ENCODE peak calls at places on chromosomes 5 and 9, in eight cellular contexts. L, O, D, G, P, N, I and K are unnamed samples.

GRCh38 chr5:164672190-164672589 is 1166.8 kb downstream of the MAT2B start:
- DNase-seq in L (no peak), O (no peak), D (no peak), G (no peak), P (no peak), N (no peak), I (no peak), K (no peak)

GRCh38 chr5:156128026-156128425 is 198.9 kb upstream of the SGCD start:
- DNase-seq in L (no peak), O (no peak), D (no peak), G (no peak), P (no peak), N (no peak), I (no peak), K (no peak)

GRCh38 chr9:113587471-113588031 is 124.0 kb downstream of the RGS3 start:
- DNase-seq in L (peak; percentile 47), O (peak; percentile 82), D (peak; percentile 68), G (no peak), P (no peak), N (no peak), I (peak; percentile 53), K (no peak)

GRCh38 chr9:105328872-105329728 is 84.6 kb downstream of the SLC44A1 start:
- DNase-seq in L (no peak), O (no peak), D (no peak), G (no peak), P (no peak), N (no peak), I (no peak), K (no peak)

GRCh38 chr5:41925555-41925946 is 470 bp downstream of the FBXO4 start:
- DNase-seq in L (peak; percentile 41), O (peak; percentile 79), D (peak; percentile 75), G (no peak), P (no peak), N (peak; percentile 13), I (peak; percentile 10), K (no peak)

GRCh38 chr9:20015427-20015931 is 226.6 kb upstream of the SLC24A2 start:
- DNase-seq in L (no peak), O (no peak), D (peak; percentile 28), G (no peak), P (no peak), N (no peak), I (no peak), K (no peak)

GRCh38 chr9:132023409-132024180 is 56.1 kb downstream of the MED27 start:
- DNase-seq in L (no peak), O (no peak), D (no peak), G (no peak), P (no peak), N (no peak), I (no peak), K (no peak)

GRCh38 chr5:139698461-139699146 is 50.5 kb downstream of the CXXC5 start:
- DNase-seq in L (peak; percentile 91), O (peak; percentile 94), D (peak; percentile 76), G (no peak), P (no peak), N (peak; percentile 81), I (peak; percentile 59), K (no peak)

GRCh38 chr5:148858106-148858505 is 31.7 kb downstream of the ADRB2 start:
- DNase-seq in L (no peak), O (no peak), D (no peak), G (no peak), P (no peak), N (peak; percentile 64), I (peak; percentile 54), K (no peak)

GRCh38 chr9:32723801-32724200 is 59.5 kb upstream of the TMEM215 start:
- DNase-seq in L (no peak), O (no peak), D (no peak), G (no peak), P (no peak), N (no peak), I (no peak), K (no peak)

GRCh38 chr5:133602829-133603380 is 9.4 kb downstream of the FSTL4 start:
- DNase-seq in L (no peak), O (no peak), D (peak; percentile 86), G (no peak), P (no peak), N (no peak), I (no peak), K (no peak)

GRCh38 chr9:459491-460444 is 245.1 kb downstream of the DOCK8 start:
- DNase-seq in L (no peak), O (no peak), D (no peak), G (no peak), P (no peak), N (no peak), I (no peak), K (no peak)

GRCh38 chr5:78605611-78606010 is 43.0 kb downstream of the LHFPL2 start:
- DNase-seq in L (no peak), O (no peak), D (no peak), G (no peak), P (no peak), N (no peak), I (no peak), K (no peak)

GRCh38 chr9:93620881-93621820 is 44.8 kb downstream of the PHF2 start:
- DNase-seq in L (peak; percentile 55), O (no peak), D (no peak), G (no peak), P (no peak), N (no peak), I (no peak), K (no peak)

GRCh38 chr5:157858527-157859226 is at the start of gene CLINT1:
- DNase-seq in L (peak; percentile 93), O (peak; percentile 97), D (peak; percentile 86), G (peak; percentile 50), P (peak; percentile 70), N (peak; percentile 81), I (peak; percentile 77), K (peak; percentile 29)

GRCh38 chr9:94018628-94019027 is 63.5 kb upstream of the BARX1 start:
- DNase-seq in L (no peak), O (no peak), D (no peak), G (peak; percentile 18), P (no peak), N (peak; percentile 27), I (no peak), K (no peak)

GRCh38 chr5:42944989-42945388 is 95.1 kb downstream of the ANXA2R start:
- DNase-seq in L (no peak), O (no peak), D (peak; percentile 90), G (peak; percentile 80), P (peak; percentile 24), N (peak; percentile 88), I (peak; percentile 92), K (peak; percentile 73)

GRCh38 chr5:134113908-134114875 is at the start of gene TCF7:
- DNase-seq in L (peak; percentile 86), O (peak; percentile 90), D (peak; percentile 59), G (no peak), P (peak; percentile 50), N (peak; percentile 78), I (peak; percentile 20), K (no peak)

DNA sequence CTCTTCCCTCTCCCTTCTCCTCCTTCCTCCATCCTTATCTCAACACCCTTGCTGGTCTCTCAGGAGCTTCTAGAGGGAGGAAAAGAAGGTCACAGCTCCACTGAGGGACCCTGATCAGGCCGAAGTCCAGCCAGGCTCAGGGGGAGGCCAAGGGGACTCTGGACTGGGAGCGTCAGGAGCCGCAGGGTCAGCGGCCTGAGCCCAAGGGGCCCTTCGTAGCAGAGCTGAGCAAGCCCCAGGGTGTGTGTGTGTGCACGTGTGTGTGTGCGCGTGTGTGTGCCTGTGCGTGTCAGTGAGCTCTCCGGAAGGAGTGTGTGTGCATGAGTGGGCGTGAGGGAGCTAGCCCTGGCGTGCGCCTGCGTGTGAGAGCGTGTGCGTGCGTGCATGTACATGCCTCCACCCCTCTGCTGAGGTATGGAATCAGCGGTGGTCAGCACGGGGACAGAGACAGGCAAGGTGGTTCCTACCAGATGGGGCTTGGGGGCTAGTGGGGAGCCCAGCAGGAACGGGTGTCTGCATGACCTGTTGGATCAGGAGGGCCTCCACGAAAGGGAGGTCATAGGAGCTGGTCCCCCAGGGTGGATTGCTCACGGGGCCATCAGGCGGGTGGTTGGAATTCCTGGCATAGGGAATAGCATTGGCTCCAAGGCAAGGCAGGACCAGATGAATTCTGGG is 10.0 kb upstream of the AGPAT2 start:
- DNase-seq in L (peak; percentile 34), O (peak; percentile 76), D (no peak), G (no peak), P (no peak), N (no peak), I (no peak), K (no peak)
- H3K4me3 ChIP-seq in L (no peak overlapping the region), O (peak overlapping the region; percentile 47), D (no peak overlapping the region), G (no peak overlapping the region), P (no peak overlapping the region), N (no peak overlapping the region), I (no peak overlapping the region), K (no peak overlapping the region)

DNA sequence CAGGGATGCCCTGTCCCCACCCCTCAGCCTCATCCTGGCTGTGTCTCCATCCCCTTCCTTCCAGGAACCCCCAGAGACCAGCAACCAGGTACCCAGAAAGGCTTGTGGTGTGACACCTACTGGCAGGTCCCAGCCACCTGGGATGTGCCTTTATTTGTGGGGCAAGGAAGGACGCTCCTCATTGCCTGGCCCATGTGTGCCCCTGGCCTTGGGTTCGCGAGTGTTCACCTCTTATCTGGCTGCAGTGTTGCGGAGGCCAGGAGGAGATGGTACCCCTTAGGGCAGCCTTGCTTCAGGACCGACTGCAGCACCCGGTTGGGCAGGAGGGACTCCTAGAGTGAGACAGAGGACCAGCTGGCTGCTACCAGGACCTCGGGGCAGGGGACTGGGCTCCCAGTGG is 8.8 kb downstream of the C9orf50 start:
- DNase-seq in L (no peak), O (peak; percentile 59), D (no peak), G (no peak), P (no peak), N (no peak), I (no peak), K (no peak)
- TF ChIP-seq CTCF in L (no peak), O (no peak), D (no peak), G (no peak), P (peak; percentile 32), N (no peak), I (no peak), K (no peak)

DNA sequence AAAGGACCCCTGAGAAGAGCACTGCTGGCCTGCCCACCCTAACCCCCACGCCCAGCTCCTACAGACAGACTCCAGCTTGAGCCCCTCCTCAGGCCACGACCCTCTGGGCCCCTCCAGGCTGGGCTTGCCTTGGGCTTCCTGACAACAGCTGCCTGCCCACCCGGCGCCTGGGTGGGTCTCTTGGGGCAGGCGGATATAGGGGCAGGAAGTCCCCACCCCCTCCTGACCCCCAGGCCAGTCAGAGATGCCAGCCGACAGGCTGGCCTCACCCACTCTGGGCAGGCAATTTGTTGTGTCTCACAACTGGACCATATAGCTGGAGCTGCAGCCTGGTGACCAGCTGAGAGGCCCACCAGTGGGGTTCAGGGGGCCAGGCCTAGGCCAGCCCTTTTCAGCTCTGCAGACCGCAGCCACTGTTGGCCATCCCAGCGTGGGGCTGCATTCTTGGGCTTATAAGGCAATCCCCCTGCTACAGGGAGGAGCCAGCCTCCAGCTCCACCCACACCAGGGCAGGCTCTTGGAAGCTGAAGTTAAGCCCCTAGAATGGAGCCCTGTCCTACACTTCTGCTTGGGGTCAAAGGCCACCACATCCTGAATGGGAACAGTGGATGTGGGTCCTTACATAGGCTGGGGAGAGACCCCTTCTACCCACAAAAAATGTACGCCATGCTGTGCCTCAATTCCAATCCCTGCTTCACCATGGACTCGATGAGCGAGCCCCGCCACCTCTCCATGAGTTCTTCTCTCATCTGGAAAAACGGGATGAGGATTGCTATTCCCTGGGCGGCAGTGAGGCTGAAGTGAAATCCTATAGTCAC is 2.0 kb downstream of the PDLIM7 start:
- DNase-seq in L (no peak), O (peak; percentile 95), D (peak; percentile 86), G (peak; percentile 77), P (no peak), N (peak; percentile 91), I (peak; percentile 90), K (peak; percentile 80)
- H3K4me3 ChIP-seq in L (no peak overlapping the region), O (peak overlapping the region; percentile 49), D (peak overlapping the region; percentile 79), G (peak overlapping the region; percentile 84), P (peak overlapping the region; percentile 89), N (peak overlapping the region; percentile 78), I (peak overlapping the region; percentile 81), K (peak overlapping the region; percentile 80)

GRCh38 chr5:101977729-101978345 is 318.2 kb downstream of the SLCO4C1 start:
- DNase-seq in L (no peak), O (no peak), D (peak; percentile 43), G (peak; percentile 16), P (peak; percentile 54), N (peak; percentile 0), I (peak; percentile 24), K (peak; percentile 12)
- TF ChIP-seq CTCF in L (peak; percentile 68), O (peak; percentile 31), D (peak; percentile 48), G (peak; percentile 65), P (peak; percentile 73), N (peak; percentile 49), I (peak; percentile 59), K (peak; percentile 43)